ENCODE peak calls at places on chromosomes 3 and 15, in four cellular contexts. G is kidney glomerular epithelial cell; D is effector memory CD8-positive, alpha-beta T cell; C is HEK293T. U is an unnamed sample.

GRCh38 chr3:23876901-23877300 is 39.9 kb downstream of the NKIRAS1 start:
- DNase-seq in G (no peak), D (no peak), C (no peak), U (no peak)

GRCh38 chr3:197331131-197331530 is 32.7 kb upstream of the DLG1 start:
- DNase-seq in G (no peak), D (no peak), C (no peak), U (peak; percentile 33)

GRCh38 chr3:144221771-144222170 is 250.1 kb downstream of the DIPK2A start:
- DNase-seq in G (no peak), D (no peak), C (no peak), U (no peak)

GRCh38 chr3:194548346-194549321 is 61.8 kb upstream of the ATP13A3 start:
- DNase-seq in G (no peak), D (no peak), C (no peak), U (no peak)

GRCh38 chr3:128081226-128081625 is 29.0 kb downstream of the SEC61A1 start:
- DNase-seq in G (no peak), D (no peak), C (no peak), U (no peak)

GRCh38 chr3:88460369-88460768 is 310.6 kb downstream of the C3orf38 start:
- DNase-seq in G (no peak), D (no peak), C (no peak), U (no peak)

GRCh38 chr15:52735231-52736089 is 54.7 kb downstream of the ONECUT1 start:
- DNase-seq in G (peak; percentile 72), D (peak; percentile 79), C (peak; percentile 63), U (peak; percentile 73)

GRCh38 chr15:25737218-25737643 is 125.9 kb downstream of the ATP10A start:
- DNase-seq in G (no peak), D (no peak), C (no peak), U (no peak)

GRCh38 chr15:44144193-44144592 is 50.9 kb downstream of the FRMD5 start:
- DNase-seq in G (no peak), D (no peak), C (no peak), U (no peak)

GRCh38 chr3:16606398-16606797 is 1.2 kb upstream of the DAZL start:
- DNase-seq in G (no peak), D (no peak), C (no peak), U (no peak)

GRCh38 chr3:10550705-10551104 is 45.3 kb upstream of the ATP2B2 start:
- DNase-seq in G (no peak), D (no peak), C (no peak), U (no peak)